ENCODE peak calls at places on chromosomes 13 and 19, in ten cellular contexts. Y, F, K, Z, R, J, M, W, Q and A are unnamed samples.

GRCh38 chr19:19224852-19225494 is 13.2 kb downstream of the NCAN start:
- DNase-seq in Z (peak), F (no peak), Y (peak), K (peak), Q (peak), R (peak), M (peak), J (peak), W (peak), A (peak)

GRCh38 chr19:5037936-5038335 is 69.0 kb downstream of the KDM4B start:
- DNase-seq in K (no peak), M (no peak), Y (no peak), J (peak), Z (no peak), Q (no peak), W (peak), R (no peak), F (no peak), A (no peak)

GRCh38 chr19:5046339-5047039 is 77.6 kb downstream of the KDM4B start:
- DNase-seq in W (peak), M (peak), Z (peak), Q (no peak), F (no peak), R (no peak), K (peak), J (peak), Y (no peak), A (no peak)

GRCh38 chr13:85538957-85539356 is 260.3 kb downstream of the SLITRK6 start:
- DNase-seq in M (no peak), J (no peak), K (no peak), W (no peak), Y (no peak), Q (no peak), Z (no peak), F (no peak), R (no peak), A (no peak)

GRCh38 chr13:48838193-48839000 is 137.3 kb upstream of the FNDC3A start:
- DNase-seq in F (no peak), K (no peak), Q (no peak), M (no peak), J (peak), R (no peak), Z (no peak), Y (no peak), W (no peak), A (no peak)

GRCh38 chr13:106479849-106480400 is 55.5 kb downstream of the EFNB2 start:
- DNase-seq in Q (no peak), Z (no peak), W (no peak), M (no peak), R (no peak), J (no peak), K (no peak), F (no peak), Y (no peak), A (no peak)

GRCh38 chr19:11195169-11195568 is 2.2 kb downstream of the KANK2 start:
- DNase-seq in J (peak), K (no peak), R (no peak), W (no peak), Y (no peak), F (no peak), Q (no peak), M (no peak), Z (no peak), A (no peak)

GRCh38 chr13:29674532-29674931 is 79.0 kb upstream of the SLC7A1 start:
- DNase-seq in F (no peak), Z (no peak), Y (no peak), J (peak), M (no peak), Q (no peak), K (no peak), W (no peak), R (peak), A (no peak)

GRCh38 chr13:98482476-98483444 is 94.1 kb downstream of the STK24 start:
- DNase-seq in W (no peak), F (no peak), K (peak), Z (peak), R (no peak), J (peak), Q (peak), M (peak), Y (peak), A (no peak)

GRCh38 chr19:23098286-23098685 is 18.5 kb upstream of the ZNF730 start:
- DNase-seq in M (no peak), Z (no peak), K (no peak), R (no peak), Y (no peak), W (no peak), J (no peak), F (no peak), Q (no peak), A (no peak)

GRCh38 chr19:15288146-15288963 is 44.0 kb downstream of the BRD4 start:
- DNase-seq in F (no peak), W (peak), K (no peak), J (peak), M (no peak), R (no peak), Y (no peak), Q (peak), Z (no peak), A (no peak)

GRCh38 chr13:75931116-75931515 is 295.0 kb downstream of the LMO7 start:
- DNase-seq in K (no peak), W (no peak), Z (no peak), Q (no peak), M (no peak), J (no peak), F (peak), R (no peak), Y (no peak), A (no peak)

GRCh38 chr19:41563847-41564514 is 12.0 kb upstream of the CEACAM21 start:
- DNase-seq in W (no peak), Y (no peak), Q (no peak), M (no peak), R (no peak), K (no peak), Z (no peak), J (no peak), F (no peak), A (no peak)

GRCh38 chr19:38307076-38307475 is 3.0 kb downstream of the C19orf33 start:
- DNase-seq in Z (no peak), R (no peak), M (no peak), K (no peak), J (no peak), Q (no peak), Y (no peak), W (no peak), F (no peak), A (no peak)

DNA sequence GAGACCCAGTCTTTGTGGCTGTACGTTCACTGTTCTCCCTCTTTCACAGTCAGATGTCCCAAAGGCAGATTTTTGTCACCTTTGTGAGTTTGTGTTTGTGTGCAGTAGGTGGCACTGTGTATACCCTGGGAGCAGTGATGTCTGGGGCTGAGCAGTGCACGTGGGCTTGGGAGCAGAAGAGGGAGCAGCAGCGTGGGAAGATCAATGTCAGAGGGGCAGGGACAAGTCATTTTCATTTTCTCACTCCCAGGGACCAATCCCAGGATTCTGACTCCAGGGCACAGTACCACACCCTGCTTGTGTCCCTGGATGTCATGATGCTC is 2.0 kb upstream of the PSG6 start:
- DNase-seq in J (no peak), W (no peak), K (no peak), R (no peak), Q (no peak), Y (no peak), F (no peak), Z (no peak), M (no peak), A (no peak)
- TF ChIP-seq CTCF in J (no peak), W (no peak), K (no peak), R (no peak), Q (no peak), Y (no peak), F (no peak), Z (no peak), M (no peak), A (no peak)

GRCh38 chr19:45178262-45179062 is at the start of gene BLOC1S3:
- DNase-seq in R (peak), W (peak), Q (peak), J (peak), K (peak), Y (peak), M (peak), F (peak), Z (peak), A (peak)
- TF ChIP-seq CTCF in R (peak), W (peak), Q (no peak), J (no peak), K (no peak), Y (peak), M (peak), F (peak), Z (peak), A (peak)

DNA sequence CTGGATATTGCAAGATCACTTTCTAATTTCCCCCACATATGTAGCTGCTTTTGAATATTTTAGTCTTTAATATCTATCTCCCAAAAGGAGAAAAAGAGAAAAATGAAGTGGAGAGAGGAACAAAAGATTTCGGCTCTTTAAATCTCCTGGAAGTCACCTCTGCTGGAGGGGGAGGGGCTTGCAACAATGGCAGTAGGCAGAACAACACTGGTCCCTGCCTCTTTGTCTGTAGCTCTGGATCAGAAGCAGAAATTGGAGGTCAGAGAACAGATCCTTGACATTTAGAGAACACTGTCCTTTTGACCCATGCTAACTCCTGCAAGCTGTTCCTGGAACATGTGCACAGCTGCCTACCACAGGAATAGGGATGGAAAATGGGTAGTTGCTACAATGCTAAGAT is 86.7 kb upstream of the GPR12 start:
- DNase-seq in M (no peak), J (no peak), F (no peak), Z (no peak), Q (no peak), Y (no peak), W (no peak), R (no peak), K (no peak), A (peak)
- TF ChIP-seq CTCF in M (no peak), J (no peak), F (no peak), Z (no peak), Q (no peak), Y (no peak), W (no peak), R (no peak), K (no peak), A (no peak)

GRCh38 chr13:104111031-104111430 is 1044.8 kb upstream of the SLC10A2 start:
- DNase-seq in M (no peak), R (no peak), F (no peak), Z (no peak), J (no peak), W (no peak), Q (no peak), Y (no peak), K (no peak), A (no peak)

GRCh38 chr13:104105418-104106355 is 1039.5 kb upstream of the SLC10A2 start:
- DNase-seq in R (no peak), M (peak), W (no peak), K (no peak), Y (no peak), Z (no peak), F (no peak), Q (no peak), J (no peak), A (no peak)

DNA sequence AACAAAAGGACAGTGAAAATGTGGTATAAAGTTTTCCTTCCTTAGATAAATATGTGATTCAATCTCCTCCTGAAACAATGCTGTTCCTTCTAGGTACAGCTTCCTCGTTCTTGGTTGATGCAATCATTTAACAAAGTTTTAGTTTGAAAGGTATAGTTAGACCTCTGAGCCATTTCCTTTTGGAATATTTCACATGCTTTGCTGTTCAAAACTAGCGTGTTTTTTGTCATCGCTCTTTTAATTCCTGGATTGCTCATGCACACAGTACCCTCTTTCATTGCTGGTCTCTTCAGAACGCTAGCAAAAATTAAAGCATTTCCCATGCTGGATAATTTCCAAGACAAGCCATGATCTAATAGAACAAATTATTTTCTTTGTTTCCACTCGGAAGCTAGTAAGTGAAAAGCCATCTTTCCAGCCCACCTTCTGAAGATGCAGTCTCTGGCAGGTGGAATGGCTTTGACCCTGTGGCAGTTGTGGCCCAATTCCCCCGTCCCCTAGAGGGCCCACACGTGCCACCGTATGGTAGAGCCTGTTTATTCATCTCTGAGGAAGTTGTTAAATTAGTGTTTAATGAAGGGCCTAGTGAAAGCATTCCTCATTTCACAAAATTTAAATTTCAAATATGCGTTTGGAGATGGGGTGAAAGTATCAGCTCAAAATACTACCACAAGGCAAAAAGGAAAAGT is 1040.6 kb upstream of the SLC10A2 start:
- DNase-seq in J (peak), M (peak), W (no peak), Y (no peak), Q (peak), K (no peak), R (no peak), F (no peak), Z (no peak), A (no peak)
- TF ChIP-seq CTCF in J (no peak), M (no peak), W (no peak), Y (no peak), Q (no peak), K (no peak), R (no peak), F (no peak), Z (no peak), A (no peak)

DNA sequence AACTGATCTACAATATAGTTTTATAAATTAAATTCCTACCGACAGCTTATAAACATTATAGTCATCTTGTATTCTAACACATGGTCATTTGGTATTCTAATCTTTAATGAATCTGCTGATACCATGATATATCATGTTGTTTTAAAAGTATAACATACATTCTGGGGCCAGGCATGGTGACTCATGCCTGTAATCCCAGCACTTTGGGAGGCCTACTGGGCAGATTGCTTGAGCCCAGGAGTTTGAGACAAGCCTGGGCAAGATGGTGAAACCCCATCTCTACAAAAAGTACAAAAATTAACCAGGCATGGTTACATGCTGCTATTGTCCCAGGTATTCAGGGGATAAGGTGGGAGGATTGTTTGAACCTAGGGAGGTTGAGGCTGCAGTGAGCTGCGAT is 3.1 kb downstream of the ZNF383 start:
- DNase-seq in Z (no peak), M (no peak), F (no peak), Y (no peak), Q (no peak), W (no peak), K (no peak), J (peak), R (no peak), A (no peak)
- TF ChIP-seq CTCF in Z (no peak), M (no peak), F (no peak), Y (no peak), Q (no peak), W (no peak), K (no peak), J (no peak), R (no peak), A (no peak)

DNA sequence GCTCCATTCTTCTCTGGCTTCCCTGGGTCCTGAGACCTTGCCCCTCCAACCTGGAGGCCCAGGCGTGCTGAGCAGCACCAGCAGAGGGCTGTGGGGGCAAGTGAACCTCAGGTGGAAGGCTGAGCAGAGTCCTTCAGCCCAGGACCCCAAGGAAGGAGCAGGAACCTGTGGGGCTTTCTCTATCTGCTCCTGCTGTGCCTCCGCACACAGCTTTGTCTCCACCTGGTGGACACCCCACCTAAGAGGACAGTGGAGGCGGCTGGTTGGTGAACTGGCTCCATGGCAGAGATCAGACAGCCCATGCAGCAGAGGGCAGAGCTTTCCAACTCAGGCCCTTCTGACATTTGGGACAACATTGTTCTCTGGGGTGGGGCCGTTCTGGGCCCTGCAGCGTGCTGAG is 19.7 kb downstream of the ZFR2 start:
- DNase-seq in R (no peak), M (peak), F (no peak), K (no peak), Z (no peak), Y (no peak), W (peak), J (peak), Q (peak), A (peak)
- TF ChIP-seq CTCF in R (peak), M (peak), F (peak), K (no peak), Z (no peak), Y (no peak), W (peak), J (peak), Q (peak), A (peak)